ENCODE peak calls at places on chromosomes 6 and 20, in ten cellular contexts. One of them, this sample, is unnamed. For H3K9me3, the result is how much of the 10 kb centered on the place peaks cover.

GRCh38 chr6:5497896-5498578 is 236.7 kb downstream of the FARS2 start:
- DNase-seq in PC-9: peak
- DNase-seq in thyroid gland: no peak
- DNase-seq in PC-3: peak
- DNase-seq in mesenchymal stem cell: peak
- DNase-seq in neuronal stem cell: no peak
- DNase-seq in A549: no peak
- DNase-seq in tibial nerve: no peak
- DNase-seq in mammary epithelial cell: no peak
- DNase-seq in IMR-90: peak
- DNase-seq in this sample: no peak

GRCh38 chr6:107491059-107491609 is 1.2 kb downstream of the SOBP start:
- DNase-seq in PC-9: peak
- DNase-seq in thyroid gland: peak
- DNase-seq in PC-3: no peak
- DNase-seq in mesenchymal stem cell: peak
- DNase-seq in neuronal stem cell: peak
- DNase-seq in A549: peak
- DNase-seq in tibial nerve: peak
- DNase-seq in mammary epithelial cell: peak
- DNase-seq in IMR-90: peak
- DNase-seq in this sample: no peak

GRCh38 chr6:111852704-111853103 is 20.5 kb downstream of the FYN start:
- DNase-seq in PC-9: no peak
- DNase-seq in thyroid gland: no peak
- DNase-seq in PC-3: peak
- DNase-seq in mesenchymal stem cell: peak
- DNase-seq in neuronal stem cell: no peak
- DNase-seq in A549: no peak
- DNase-seq in tibial nerve: peak
- DNase-seq in mammary epithelial cell: no peak
- DNase-seq in IMR-90: peak
- DNase-seq in this sample: no peak

GRCh38 chr6:5333653-5334052 is 72.3 kb downstream of the FARS2 start:
- DNase-seq in PC-9: no peak
- DNase-seq in thyroid gland: no peak
- DNase-seq in PC-3: peak
- DNase-seq in mesenchymal stem cell: no peak
- DNase-seq in neuronal stem cell: no peak
- DNase-seq in A549: peak
- DNase-seq in tibial nerve: no peak
- DNase-seq in mammary epithelial cell: peak
- DNase-seq in IMR-90: peak
- DNase-seq in this sample: no peak

GRCh38 chr6:134138226-134138975 is 86.0 kb upstream of the SLC2A12 start:
- DNase-seq in PC-9: no peak
- DNase-seq in thyroid gland: no peak
- DNase-seq in PC-3: no peak
- DNase-seq in mesenchymal stem cell: no peak
- DNase-seq in neuronal stem cell: no peak
- DNase-seq in A549: no peak
- DNase-seq in tibial nerve: no peak
- DNase-seq in mammary epithelial cell: no peak
- DNase-seq in IMR-90: peak
- DNase-seq in this sample: no peak

GRCh38 chr20:17762873-17763557 is 63.2 kb downstream of the BANF2 start:
- DNase-seq in PC-9: peak
- DNase-seq in thyroid gland: no peak
- DNase-seq in PC-3: peak
- DNase-seq in mesenchymal stem cell: no peak
- DNase-seq in neuronal stem cell: no peak
- DNase-seq in A549: no peak
- DNase-seq in tibial nerve: no peak
- DNase-seq in mammary epithelial cell: no peak
- DNase-seq in IMR-90: no peak
- DNase-seq in this sample: no peak

GRCh38 chr20:3101737-3102574 is 17.4 kb upstream of the AVP start:
- DNase-seq in PC-9: no peak
- DNase-seq in thyroid gland: no peak
- DNase-seq in PC-3: no peak
- DNase-seq in mesenchymal stem cell: no peak
- DNase-seq in neuronal stem cell: no peak
- DNase-seq in A549: no peak
- DNase-seq in tibial nerve: no peak
- DNase-seq in mammary epithelial cell: no peak
- DNase-seq in IMR-90: no peak
- DNase-seq in this sample: peak

GRCh38 chr6:111105578-111105977 is 18.3 kb downstream of the SLC16A10 start:
- DNase-seq in PC-9: peak
- DNase-seq in thyroid gland: peak
- DNase-seq in PC-3: peak
- DNase-seq in mesenchymal stem cell: no peak
- DNase-seq in neuronal stem cell: no peak
- DNase-seq in A549: peak
- DNase-seq in tibial nerve: no peak
- DNase-seq in mammary epithelial cell: peak
- DNase-seq in IMR-90: peak
- DNase-seq in this sample: no peak

GRCh38 chr6:43013843-43014433 is at the start of the genes KLHDC3 and MEA1:
- DNase-seq in PC-9: peak
- DNase-seq in thyroid gland: peak
- DNase-seq in PC-3: peak
- DNase-seq in mesenchymal stem cell: peak
- DNase-seq in neuronal stem cell: peak
- DNase-seq in A549: peak
- DNase-seq in tibial nerve: peak
- DNase-seq in mammary epithelial cell: peak
- DNase-seq in IMR-90: peak
- DNase-seq in this sample: peak

GRCh38 chr6:112413805-112414204 is 66.7 kb downstream of the RFPL4B start:
- DNase-seq in PC-9: peak
- DNase-seq in thyroid gland: no peak
- DNase-seq in PC-3: peak
- DNase-seq in mesenchymal stem cell: no peak
- DNase-seq in neuronal stem cell: no peak
- DNase-seq in A549: no peak
- DNase-seq in tibial nerve: no peak
- DNase-seq in mammary epithelial cell: peak
- DNase-seq in IMR-90: no peak
- DNase-seq in this sample: no peak

GRCh38 chr6:12483712-12484111 is 193.6 kb downstream of the EDN1 start:
- DNase-seq in PC-9: peak
- DNase-seq in thyroid gland: no peak
- DNase-seq in PC-3: peak
- DNase-seq in mesenchymal stem cell: peak
- DNase-seq in neuronal stem cell: no peak
- DNase-seq in A549: peak
- DNase-seq in tibial nerve: no peak
- DNase-seq in mammary epithelial cell: peak
- DNase-seq in IMR-90: peak
- DNase-seq in this sample: peak

GRCh38 chr20:17043323-17043722 is 183.5 kb upstream of the PCSK2 start:
- DNase-seq in PC-9: no peak
- DNase-seq in thyroid gland: no peak
- DNase-seq in PC-3: no peak
- DNase-seq in mesenchymal stem cell: no peak
- DNase-seq in neuronal stem cell: no peak
- DNase-seq in A549: no peak
- DNase-seq in tibial nerve: no peak
- DNase-seq in mammary epithelial cell: no peak
- DNase-seq in IMR-90: no peak
- DNase-seq in this sample: no peak

DNA sequence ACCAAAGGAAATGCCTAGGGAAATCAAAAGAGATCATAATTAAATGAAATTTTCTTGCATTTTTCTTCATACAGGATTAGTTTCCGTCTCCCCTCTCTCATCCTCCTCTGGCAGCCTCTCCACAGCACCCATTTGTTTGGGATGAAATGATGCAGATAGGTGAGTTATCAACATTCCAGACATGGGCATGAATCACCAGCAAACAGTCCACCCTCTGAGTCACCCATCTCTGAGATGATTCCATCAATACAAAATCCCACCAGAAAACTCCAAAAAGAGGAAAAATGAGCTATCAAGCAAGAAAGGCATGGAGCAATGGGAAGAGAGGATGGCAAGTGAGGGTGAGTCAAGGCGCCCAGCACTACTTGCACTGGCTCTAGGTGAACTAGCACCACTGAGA is 11.4 kb downstream of the MC3R start:
- DNase-seq in PC-9: no peak
- DNase-seq in thyroid gland: no peak
- DNase-seq in PC-3: peak
- DNase-seq in mesenchymal stem cell: no peak
- DNase-seq in neuronal stem cell: no peak
- DNase-seq in A549: no peak
- DNase-seq in tibial nerve: no peak
- DNase-seq in mammary epithelial cell: peak
- DNase-seq in IMR-90: no peak
- DNase-seq in this sample: no peak
- H3K9me3 ChIP-seq in PC-9: under half
- H3K9me3 ChIP-seq in thyroid gland: under half
- H3K9me3 ChIP-seq in PC-3: under half
- H3K9me3 ChIP-seq in mesenchymal stem cell: under half
- H3K9me3 ChIP-seq in neuronal stem cell: under half
- H3K9me3 ChIP-seq in A549: under half
- H3K9me3 ChIP-seq in tibial nerve: under half
- H3K9me3 ChIP-seq in mammary epithelial cell: under half
- H3K9me3 ChIP-seq in IMR-90: under half
- H3K9me3 ChIP-seq in this sample: under half

GRCh38 chr6:36285797-36286196 is 15.9 kb downstream of the PNPLA1 start:
- DNase-seq in PC-9: no peak
- DNase-seq in thyroid gland: no peak
- DNase-seq in PC-3: no peak
- DNase-seq in mesenchymal stem cell: no peak
- DNase-seq in neuronal stem cell: no peak
- DNase-seq in A549: no peak
- DNase-seq in tibial nerve: no peak
- DNase-seq in mammary epithelial cell: no peak
- DNase-seq in IMR-90: no peak
- DNase-seq in this sample: no peak

GRCh38 chr6:36280983-36281382 is 11.1 kb downstream of the PNPLA1 start:
- DNase-seq in PC-9: no peak
- DNase-seq in thyroid gland: no peak
- DNase-seq in PC-3: no peak
- DNase-seq in mesenchymal stem cell: no peak
- DNase-seq in neuronal stem cell: no peak
- DNase-seq in A549: no peak
- DNase-seq in tibial nerve: no peak
- DNase-seq in mammary epithelial cell: no peak
- DNase-seq in IMR-90: no peak
- DNase-seq in this sample: no peak

GRCh38 chr6:36284359-36284758 is 14.5 kb downstream of the PNPLA1 start:
- DNase-seq in PC-9: no peak
- DNase-seq in thyroid gland: no peak
- DNase-seq in PC-3: no peak
- DNase-seq in mesenchymal stem cell: no peak
- DNase-seq in neuronal stem cell: no peak
- DNase-seq in A549: no peak
- DNase-seq in tibial nerve: no peak
- DNase-seq in mammary epithelial cell: no peak
- DNase-seq in IMR-90: no peak
- DNase-seq in this sample: no peak

GRCh38 chr6:36285187-36285612 is 15.3 kb downstream of the PNPLA1 start:
- DNase-seq in PC-9: no peak
- DNase-seq in thyroid gland: no peak
- DNase-seq in PC-3: no peak
- DNase-seq in mesenchymal stem cell: no peak
- DNase-seq in neuronal stem cell: peak
- DNase-seq in A549: no peak
- DNase-seq in tibial nerve: no peak
- DNase-seq in mammary epithelial cell: no peak
- DNase-seq in IMR-90: no peak
- DNase-seq in this sample: no peak

DNA sequence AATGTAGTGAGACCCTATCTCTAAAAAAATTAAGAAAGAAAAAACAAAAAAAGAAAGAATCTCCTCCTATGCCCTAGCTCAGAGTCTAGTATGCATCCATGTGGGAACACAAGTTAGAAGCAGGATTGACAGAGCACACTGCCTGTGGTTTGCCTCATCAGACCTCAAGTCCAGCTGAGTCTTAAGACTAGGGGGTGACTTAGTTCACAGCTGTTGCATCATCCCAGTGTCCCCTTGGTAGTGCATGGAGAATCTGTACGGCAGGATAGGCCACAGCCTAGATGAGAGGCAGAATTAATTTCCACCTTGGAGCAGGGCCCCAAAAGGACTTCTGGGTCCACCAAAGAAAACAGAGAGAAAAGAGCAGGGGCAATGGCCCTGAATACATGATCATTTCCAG is 13.7 kb downstream of the PNPLA1 start:
- DNase-seq in PC-9: no peak
- DNase-seq in thyroid gland: no peak
- DNase-seq in PC-3: no peak
- DNase-seq in mesenchymal stem cell: no peak
- DNase-seq in neuronal stem cell: no peak
- DNase-seq in A549: no peak
- DNase-seq in tibial nerve: no peak
- DNase-seq in mammary epithelial cell: no peak
- DNase-seq in IMR-90: no peak
- DNase-seq in this sample: no peak
- H3K9me3 ChIP-seq in PC-9: under half
- H3K9me3 ChIP-seq in thyroid gland: under half
- H3K9me3 ChIP-seq in PC-3: under half
- H3K9me3 ChIP-seq in mesenchymal stem cell: under half
- H3K9me3 ChIP-seq in neuronal stem cell: under half
- H3K9me3 ChIP-seq in A549: under half
- H3K9me3 ChIP-seq in tibial nerve: under half
- H3K9me3 ChIP-seq in mammary epithelial cell: under half
- H3K9me3 ChIP-seq in IMR-90: under half
- H3K9me3 ChIP-seq in this sample: under half

GRCh38 chr20:24980321-24981053 is 12.1 kb downstream of the APMAP start:
- DNase-seq in PC-9: no peak
- DNase-seq in thyroid gland: no peak
- DNase-seq in PC-3: no peak
- DNase-seq in mesenchymal stem cell: no peak
- DNase-seq in neuronal stem cell: no peak
- DNase-seq in A549: no peak
- DNase-seq in tibial nerve: no peak
- DNase-seq in mammary epithelial cell: no peak
- DNase-seq in IMR-90: no peak
- DNase-seq in this sample: no peak
- H3K9me3 ChIP-seq in PC-9: under half
- H3K9me3 ChIP-seq in thyroid gland: under half
- H3K9me3 ChIP-seq in PC-3: under half
- H3K9me3 ChIP-seq in mesenchymal stem cell: under half
- H3K9me3 ChIP-seq in neuronal stem cell: under half
- H3K9me3 ChIP-seq in A549: under half
- H3K9me3 ChIP-seq in tibial nerve: under half
- H3K9me3 ChIP-seq in mammary epithelial cell: under half
- H3K9me3 ChIP-seq in IMR-90: under half
- H3K9me3 ChIP-seq in this sample: under half

DNA sequence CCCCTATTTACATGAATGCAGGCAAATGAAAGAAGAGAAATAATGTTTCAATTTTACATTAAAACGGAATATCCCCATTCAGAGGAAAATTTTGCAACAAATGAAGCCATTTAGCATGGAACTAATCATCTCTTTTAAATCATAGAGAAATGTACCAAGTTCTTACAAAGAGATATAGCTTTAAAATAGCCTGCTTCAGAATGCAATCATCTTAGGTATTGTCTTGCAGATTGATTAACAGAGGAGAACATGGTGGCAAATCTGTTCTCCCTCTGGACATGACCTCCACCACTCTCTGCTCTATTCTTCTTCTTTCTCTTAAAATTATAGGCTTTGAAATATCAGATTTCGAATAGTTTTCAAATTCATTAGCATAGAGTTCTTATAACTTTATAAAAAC is 155.7 kb upstream of the DTNBP1 start:
- DNase-seq in PC-9: no peak
- DNase-seq in thyroid gland: no peak
- DNase-seq in PC-3: no peak
- DNase-seq in mesenchymal stem cell: no peak
- DNase-seq in neuronal stem cell: no peak
- DNase-seq in A549: no peak
- DNase-seq in tibial nerve: no peak
- DNase-seq in mammary epithelial cell: no peak
- DNase-seq in IMR-90: no peak
- DNase-seq in this sample: no peak
- H3K9me3 ChIP-seq in PC-9: under half
- H3K9me3 ChIP-seq in thyroid gland: under half
- H3K9me3 ChIP-seq in PC-3: under half
- H3K9me3 ChIP-seq in mesenchymal stem cell: under half
- H3K9me3 ChIP-seq in neuronal stem cell: under half
- H3K9me3 ChIP-seq in A549: under half
- H3K9me3 ChIP-seq in tibial nerve: under half
- H3K9me3 ChIP-seq in mammary epithelial cell: under half
- H3K9me3 ChIP-seq in IMR-90: under half
- H3K9me3 ChIP-seq in this sample: under half